ENCODE peak calls at places on chromosomes 13 and 19, in four cellular contexts. V, L, E and Q are unnamed samples.

GRCh38 chr19:19579533-19580361 is 38.7 kb downstream of the PBX4 start:
- DNase-seq in V (no peak), L (no peak), E (no peak), Q (no peak)

GRCh38 chr19:57905258-57905657 is 11.1 kb downstream of the ZNF417 start:
- DNase-seq in L (no peak), E (no peak), V (no peak), Q (no peak)

GRCh38 chr13:114101831-114102520 is 30.4 kb downstream of the RASA3 start:
- DNase-seq in L (no peak), V (no peak), E (no peak), Q (peak; percentile 5)

GRCh38 chr19:42540071-42540553 is 11.8 kb upstream of the CEACAM1 start:
- DNase-seq in L (no peak), E (peak; percentile 6), V (no peak), Q (no peak)

GRCh38 chr13:76976488-76976887 is 15.4 kb upstream of the CLN5 start:
- DNase-seq in E (no peak), L (no peak), V (no peak), Q (no peak)

GRCh38 chr13:20525601-20526544 is at the start of gene CRYL1:
- DNase-seq in E (peak; percentile 79), V (peak; percentile 86), L (peak; percentile 73), Q (peak; percentile 58)

GRCh38 chr19:54390942-54391577 is 24.2 kb upstream of the TTYH1 start:
- DNase-seq in V (peak; percentile 30), E (peak; percentile 42), L (peak; percentile 60), Q (no peak)

GRCh38 chr19:19407640-19407933 is 2.1 kb downstream of the GATAD2A start:
- DNase-seq in L (no peak), E (no peak), V (no peak), Q (no peak)

GRCh38 chr19:18629166-18630088 is 7.4 kb upstream of the KLHL26 start:
- DNase-seq in V (no peak), E (no peak), L (no peak), Q (peak; percentile 53)

GRCh38 chr19:39133431-39134270 is 8.1 kb downstream of the PAK4 start:
- DNase-seq in L (no peak), E (no peak), V (no peak), Q (no peak)

GRCh38 chr13:98157188-98157587 is 14.3 kb downstream of the FARP1 start:
- DNase-seq in V (no peak), L (peak; percentile 40), E (no peak), Q (no peak)

GRCh38 chr13:100870898-100871297 is 196.3 kb upstream of the TMTC4 start:
- DNase-seq in V (no peak), L (no peak), E (no peak), Q (no peak)

GRCh38 chr13:99005609-99006008 is 27.7 kb upstream of the DOCK9 start:
- DNase-seq in V (no peak), E (no peak), L (no peak), Q (no peak)

GRCh38 chr13:49220035-49220855 is at the start of gene MLNR:
- DNase-seq in V (no peak), E (no peak), L (no peak), Q (no peak)

GRCh38 chr19:9936151-9937000 is at the start of gene OLFM2:
- DNase-seq in E (peak; percentile 61), V (peak; percentile 32), L (no peak), Q (no peak)

GRCh38 chr13:101397742-101398141 is 18.6 kb downstream of the NALCN start:
- DNase-seq in L (peak; percentile 92), E (no peak), V (no peak), Q (no peak)

GRCh38 chr19:57071414-57071813 is 48.4 kb upstream of the USP29 start:
- DNase-seq in E (no peak), L (no peak), V (no peak), Q (no peak)

GRCh38 chr19:43078311-43078710 is 4.2 kb downstream of the PSG2 start:
- DNase-seq in V (no peak), E (no peak), L (peak; percentile 81), Q (no peak)

GRCh38 chr13:100630564-100630963 is 42.0 kb upstream of the GGACT start:
- DNase-seq in E (no peak), L (no peak), V (no peak), Q (no peak)

GRCh38 chr13:110245421-110245899 is 61.5 kb downstream of the COL4A1 start:
- DNase-seq in L (peak; percentile 76), E (no peak), V (peak; percentile 16), Q (no peak)

GRCh38 chr13:33454844-33455256 is 169.3 kb upstream of the STARD13 start:
- DNase-seq in E (no peak), L (peak; percentile 36), V (no peak), Q (no peak)

GRCh38 chr13:104616990-104617389 is 1550.8 kb upstream of the SLC10A2 start:
- DNase-seq in L (no peak), E (no peak), V (no peak), Q (no peak)

GRCh38 chr13:88592105-88592504 is 920.9 kb downstream of the SLITRK5 start:
- DNase-seq in V (no peak), E (no peak), L (no peak), Q (no peak)

GRCh38 chr13:114113961-114114360 is 18.5 kb downstream of the RASA3 start:
- DNase-seq in L (no peak), E (no peak), V (no peak), Q (no peak)

GRCh38 chr19:14089662-14090508 is 666 bp downstream of the SAMD1 start:
- DNase-seq in V (peak; percentile 53), L (peak; percentile 74), E (peak; percentile 59), Q (peak; percentile 17)

GRCh38 chr13:20408181-20408580 is 117.5 kb downstream of the CRYL1 start:
- DNase-seq in E (no peak), V (no peak), L (no peak), Q (no peak)

GRCh38 chr13:59111711-59112110 is 1052.0 kb downstream of the DIAPH3 start:
- DNase-seq in V (no peak), E (no peak), L (peak; percentile 86), Q (no peak)

GRCh38 chr19:19053508-19054314 is 10.1 kb upstream of the SLC25A42 start:
- DNase-seq in L (peak; percentile 48), E (peak; percentile 64), V (peak; percentile 62), Q (no peak)

GRCh38 chr13:106161186-106161585 is 374.3 kb downstream of the EFNB2 start:
- DNase-seq in L (no peak), E (no peak), V (no peak), Q (no peak)

GRCh38 chr19:46911456-46911855 is 50.7 kb downstream of the ARHGAP35 start:
- DNase-seq in E (no peak), L (no peak), V (no peak), Q (no peak)

GRCh38 chr13:59873856-59874255 is 289.9 kb downstream of the DIAPH3 start:
- DNase-seq in V (no peak), L (no peak), E (no peak), Q (no peak)

GRCh38 chr13:75357576-75358295 is 124.2 kb downstream of the TBC1D4 start:
- DNase-seq in V (no peak), L (peak; percentile 68), E (no peak), Q (no peak)

GRCh38 chr13:20566424-20566916 is 487 bp upstream of the IFT88 start:
- DNase-seq in V (no peak), E (no peak), L (peak; percentile 85), Q (peak; percentile 32)

GRCh38 chr13:97627566-97627965 is 193.6 kb downstream of the RAP2A start:
- DNase-seq in E (peak; percentile 83), L (peak; percentile 95), V (peak; percentile 40), Q (no peak)

DNA sequence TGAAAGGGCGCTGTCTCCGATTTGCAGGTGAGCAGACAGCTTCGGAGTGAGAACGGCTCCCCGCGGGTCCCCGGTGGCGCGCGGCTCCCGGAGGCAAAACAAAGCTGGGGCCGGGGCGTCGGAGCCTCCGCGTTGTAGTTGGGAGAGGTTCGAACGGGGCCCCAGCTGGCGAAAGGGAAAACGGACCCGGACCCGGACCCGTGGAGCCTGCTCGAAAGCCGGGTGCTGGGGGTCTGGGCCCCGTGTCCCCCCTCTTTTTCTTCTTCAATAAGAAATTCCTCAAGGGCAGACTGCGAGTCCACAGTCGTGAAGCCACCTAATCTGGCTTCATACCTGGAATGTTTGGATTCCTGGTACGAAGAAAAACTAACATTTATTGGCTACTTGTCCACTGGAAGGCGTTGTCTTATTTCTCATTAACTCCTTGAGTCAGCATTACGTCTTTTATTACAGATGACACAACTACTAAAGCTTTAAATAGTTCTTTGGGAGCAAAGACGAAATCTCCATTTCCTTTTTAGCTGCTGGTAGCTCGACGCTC is 627 bp upstream of the MTIF3 start:
- DNase-seq in V (peak; percentile 41), E (peak; percentile 44), L (peak; percentile 47), Q (no peak)
- TF ChIP-seq POLR2A in V (no peak), E (no peak), L (no peak), Q (no peak)

GRCh38 chr19:17225051-17225450 is 975 bp upstream of the OCEL1 start:
- DNase-seq in L (no peak), E (no peak), V (no peak), Q (no peak)

GRCh38 chr19:17229890-17230289 is 3.9 kb downstream of the OCEL1 start:
- DNase-seq in V (no peak), E (no peak), L (no peak), Q (no peak)

GRCh38 chr19:17227798-17228367 is 1.9 kb downstream of the OCEL1 start:
- DNase-seq in L (no peak), V (no peak), E (no peak), Q (no peak)

GRCh38 chr19:17220207-17220758 is 5.1 kb downstream of the USE1 start:
- DNase-seq in L (peak; percentile 71), V (no peak), E (peak; percentile 65), Q (no peak)

GRCh38 chr19:17226002-17226933 is at the start of gene OCEL1:
- DNase-seq in L (peak; percentile 95), E (peak; percentile 98), V (peak; percentile 99), Q (peak; percentile 98)
- TF ChIP-seq POLR2A in L (peak; percentile 58), E (peak; percentile 28), V (no peak), Q (peak; percentile 75)

GRCh38 chr19:1481224-1481892 is 2.3 kb upstream of the C19orf25 start:
- DNase-seq in L (no peak), V (peak; percentile 17), E (no peak), Q (no peak)

GRCh38 chr19:1482361-1483066 is 3.5 kb upstream of the C19orf25 start:
- DNase-seq in V (peak; percentile 16), E (no peak), L (no peak), Q (no peak)

GRCh38 chr19:1475751-1476437 is 3.1 kb downstream of the C19orf25 start:
- DNase-seq in V (no peak), E (no peak), L (no peak), Q (no peak)

GRCh38 chr19:1481893-1482360 is 2.9 kb upstream of the C19orf25 start:
- DNase-seq in V (peak; percentile 19), L (no peak), E (no peak), Q (no peak)

GRCh38 chr19:1478934-1479707 is at the start of gene C19orf25:
- DNase-seq in V (peak; percentile 94), L (peak; percentile 89), E (peak; percentile 93), Q (peak; percentile 91)
- TF ChIP-seq POLR2A in V (no peak), L (peak; percentile 79), E (peak; percentile 63), Q (peak; percentile 66)

GRCh38 chr19:53333466-53334449 is at the start of gene ZNF845:
- DNase-seq in L (peak; percentile 89), E (peak; percentile 97), V (peak; percentile 96), Q (peak; percentile 92)
- TF ChIP-seq POLR2A in L (peak; percentile 53), E (peak; percentile 27), V (no peak), Q (peak; percentile 50)